ENCODE peak calls at places on chromosome 22, in four cellular contexts. A, J, K and X are unnamed samples. For H3K4me1 and H3K27me3, the result is how much of the 10 kb centered on the place peaks cover.

GRCh38 chr22:19789406-19789805 is 28.8 kb downstream of the TBX1 start:
- DNase-seq in A (no peak), J (no peak), K (no peak), X (no peak)

GRCh38 chr22:43534916-43535315 is 123.1 kb downstream of the MPPED1 start:
- DNase-seq in A (no peak), J (no peak), K (no peak), X (no peak)

GRCh38 chr22:31346733-31347250 is 646 bp upstream of the PATZ1 start:
- DNase-seq in A (peak), J (peak), K (peak), X (no peak)

GRCh38 chr22:41263704-41264103 is 22.3 kb downstream of the RANGAP1 start:
- DNase-seq in A (peak), J (no peak), K (no peak), X (no peak)

GRCh38 chr22:34973926-34974325 is 92.0 kb upstream of the ISX start:
- DNase-seq in A (no peak), J (no peak), K (no peak), X (no peak)

GRCh38 chr22:30868663-30869385 is 99.8 kb downstream of the MORC2 start:
- DNase-seq in A (peak), J (peak), K (no peak), X (no peak)

GRCh38 chr22:37887610-37888378 is 18.3 kb upstream of the MICALL1 start:
- DNase-seq in A (peak), J (peak), K (no peak), X (no peak)

GRCh38 chr22:37607912-37608476 is 640 bp upstream of the GGA1 start:
- DNase-seq in A (no peak), J (no peak), K (no peak), X (no peak)

GRCh38 chr22:23925020-23925606 is 30.9 kb downstream of the MIF start:
- DNase-seq in A (no peak), J (no peak), K (no peak), X (no peak)

GRCh38 chr22:20080445-20080775 is 369 bp downstream of the DGCR8 start:
- DNase-seq in A (peak), J (peak), K (no peak), X (peak)

GRCh38 chr22:25131198-25131887 is 68.3 kb upstream of the CRYBB3 start:
- DNase-seq in A (no peak), J (no peak), K (no peak), X (no peak)

GRCh38 chr22:36365020-36365411 is 22.8 kb downstream of the MYH9 start:
- DNase-seq in A (peak), J (peak), K (peak), X (peak)

GRCh38 chr22:20058989-20059770 is 20.9 kb upstream of the DGCR8 start:
- DNase-seq in A (no peak), J (no peak), K (no peak), X (no peak)

GRCh38 chr22:50530280-50530856 is 556 bp upstream of the TYMP start:
- DNase-seq in A (peak), J (peak), K (peak), X (no peak)

GRCh38 chr22:20565761-20566160 is 58.4 kb downstream of the MED15 start:
- DNase-seq in A (no peak), J (no peak), K (no peak), X (no peak)

GRCh38 chr22:36733271-36733670 is 29.7 kb upstream of the CACNG2 start:
- DNase-seq in A (no peak), J (no peak), K (no peak), X (no peak)

GRCh38 chr22:42289671-42290269 is 19.3 kb upstream of the TCF20 start:
- DNase-seq in A (no peak), J (no peak), K (no peak), X (no peak)

GRCh38 chr22:32476804-32477203 is 2.2 kb downstream of the FBXO7 start:
- DNase-seq in A (no peak), J (no peak), K (no peak), X (no peak)

GRCh38 chr22:25120093-25120561 is 79.5 kb upstream of the CRYBB3 start:
- DNase-seq in A (no peak), J (no peak), K (no peak), X (no peak)

GRCh38 chr22:40997485-40997884 is 46.3 kb downstream of the RBX1 start:
- DNase-seq in A (no peak), J (no peak), K (no peak), X (no peak)

GRCh38 chr22:37413546-37413945 is 13.7 kb downstream of the ELFN2 start:
- DNase-seq in A (no peak), J (no peak), K (no peak), X (no peak)

GRCh38 chr22:30694638-30695350 is at the start of gene OSBP2:
- DNase-seq in A (no peak), J (no peak), K (peak), X (no peak)

GRCh38 chr22:31676700-31677099 is 14.7 kb upstream of the PISD start:
- DNase-seq in A (peak), J (peak), K (peak), X (peak)

GRCh38 chr22:38017272-38017920 is 33.0 kb upstream of the SOX10 start:
- DNase-seq in A (peak), J (peak), K (no peak), X (no peak)

GRCh38 chr22:42645341-42645937 is 3.8 kb downstream of the CYB5R3 start:
- DNase-seq in A (no peak), J (no peak), K (no peak), X (no peak)

GRCh38 chr22:50150161-50151129 is 20.1 kb upstream of the PANX2 start:
- DNase-seq in A (peak), J (no peak), K (no peak), X (no peak)

GRCh38 chr22:38751422-38752346 is 4.1 kb downstream of the SUN2 start:
- DNase-seq in A (no peak), J (peak), K (peak), X (no peak)

GRCh38 chr22:38104084-38104483 is 6.4 kb downstream of the BAIAP2L2 start:
- DNase-seq in A (peak), J (no peak), K (no peak), X (no peak)

GRCh38 chr22:29480512-29481264 is 670 bp downstream of the NEFH start:
- DNase-seq in A (peak), J (no peak), K (peak), X (no peak)

GRCh38 chr22:24588370-24588755 is 4.5 kb downstream of the LRRC75B start:
- DNase-seq in A (no peak), J (no peak), K (no peak), X (no peak)

GRCh38 chr22:36328635-36329216 is 59.0 kb downstream of the MYH9 start:
- DNase-seq in A (peak), J (peak), K (no peak), X (peak)

GRCh38 chr22:36781656-36782627 is 6.0 kb upstream of the IFT27 start:
- DNase-seq in A (peak), J (peak), K (peak), X (peak)

GRCh38 chr22:28793976-28794584 is 6.3 kb downstream of the XBP1 start:
- DNase-seq in A (no peak), J (no peak), K (no peak), X (no peak)

DNA sequence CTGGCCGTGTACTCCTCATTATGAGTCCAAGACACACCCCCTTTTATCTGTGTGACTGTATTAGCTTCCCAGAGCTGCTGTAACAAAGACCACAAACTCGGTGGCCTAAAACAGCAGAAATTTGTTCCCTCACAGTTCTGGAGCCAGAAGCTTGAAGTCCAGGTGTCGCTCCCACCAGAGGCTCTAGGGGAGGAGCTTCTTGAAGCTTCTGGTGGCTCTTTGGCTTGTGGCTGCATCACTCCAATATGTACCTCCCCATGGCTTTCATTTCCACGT is 3.0 kb downstream of the PRR5 start:
- DNase-seq in A (no peak), J (no peak), K (no peak), X (no peak)
- H3K4me3 ChIP-seq in A (no peak), J (no peak), K (no peak), X (no peak)

GRCh38 chr22:46094676-46095075 is 55.6 kb upstream of the PPARA start:
- DNase-seq in A (no peak), J (no peak), K (no peak), X (no peak)
- H3K4me1 ChIP-seq in A (under half), J (under half), K (under half), X (half or more)

GRCh38 chr22:27467039-27467438 is 334.5 kb downstream of the MN1 start:
- DNase-seq in A (no peak), J (no peak), K (no peak), X (no peak)

GRCh38 chr22:27462190-27462589 is 339.4 kb downstream of the MN1 start:
- DNase-seq in A (no peak), J (no peak), K (no peak), X (no peak)

GRCh38 chr22:27463121-27463520 is 338.4 kb downstream of the MN1 start:
- DNase-seq in A (no peak), J (no peak), K (no peak), X (no peak)

GRCh38 chr22:27468712-27469111 is 332.8 kb downstream of the MN1 start:
- DNase-seq in A (no peak), J (no peak), K (no peak), X (no peak)

GRCh38 chr22:27466229-27466628 is 335.3 kb downstream of the MN1 start:
- DNase-seq in A (no peak), J (peak), K (no peak), X (no peak)
- H3K27me3 ChIP-seq in A (under half), J (under half), K (under half), X (under half)

GRCh38 chr22:46587492-46588278 is 32.5 kb upstream of the GRAMD4 start:
- DNase-seq in A (no peak), J (no peak), K (no peak), X (no peak)
- H3K4me3 ChIP-seq in A (no peak), J (no peak), K (no peak), X (peak)

DNA sequence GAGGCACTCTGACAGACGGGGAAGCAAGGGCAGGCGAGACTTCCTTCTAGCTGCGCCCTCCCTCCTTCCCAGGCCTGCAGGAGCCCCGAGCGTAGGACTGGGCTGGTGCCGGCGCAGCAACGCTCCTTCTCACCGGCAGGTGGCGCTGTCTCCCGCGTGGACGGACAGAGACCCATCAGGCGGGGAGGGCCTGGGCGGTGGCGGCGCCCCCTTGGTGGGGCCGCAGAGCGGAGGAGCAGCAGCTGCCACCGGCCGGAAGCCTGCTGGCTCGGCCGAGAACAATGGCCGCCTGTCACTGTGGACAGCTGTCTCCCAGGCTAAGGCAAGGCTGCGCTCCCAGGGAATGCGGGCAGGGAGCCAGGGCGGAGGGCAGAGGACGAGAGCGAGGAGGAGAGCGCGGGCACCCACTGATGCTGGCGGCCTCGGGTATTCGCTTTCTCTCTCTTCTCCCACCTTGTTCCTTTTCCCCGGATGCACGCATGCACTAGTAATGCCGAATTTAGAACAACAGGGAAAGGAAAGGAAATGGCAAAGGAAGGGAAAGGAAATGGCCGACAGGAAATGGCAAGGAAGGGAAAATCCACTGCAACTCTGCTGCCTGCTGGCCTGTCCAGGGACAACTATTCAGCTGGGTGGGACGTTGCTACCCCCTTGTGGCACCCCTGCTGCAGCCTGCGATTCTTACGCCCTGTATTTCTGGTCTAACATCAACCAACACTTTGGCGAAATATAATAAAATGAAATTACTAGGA is 14.4 kb downstream of the PPM1F start:
- DNase-seq in A (peak), J (peak), K (peak), X (peak)
- H3K4me1 ChIP-seq in A (under half), J (under half), K (under half), X (under half)